ENCODE peak calls at places on chromosomes 5 and 9, in seven cellular contexts. F is thyroid gland, S is iPS DF 6.9, Z is upper lobe of left lung, B is small intestine, V is adrenal gland, C is ovary. G is an unnamed sample.

GRCh38 chr5:99929806-99930135 is 605.4 kb upstream of the FAM174A start:
- DNase-seq in V (no peak), Z (peak), S (no peak), F (no peak), B (no peak), C (no peak), G (no peak)

GRCh38 chr9:77156646-77157371 is 20.5 kb upstream of the VPS13A start:
- DNase-seq in B (peak), F (no peak), V (no peak), C (no peak), S (no peak), Z (no peak), G (no peak)

GRCh38 chr9:114385412-114386181 is 2.2 kb downstream of the AKNA start:
- DNase-seq in Z (no peak), F (peak), V (peak), S (no peak), C (peak), B (peak), G (peak)

GRCh38 chr5:65924366-65925093 is 1.8 kb upstream of the ERBIN start:
- DNase-seq in V (no peak), C (no peak), F (no peak), S (no peak), B (no peak), Z (no peak), G (no peak)

GRCh38 chr5:84393969-84394368 is 9.3 kb upstream of the EDIL3 start:
- DNase-seq in V (peak), Z (no peak), B (no peak), F (no peak), C (no peak), S (no peak), G (peak)

GRCh38 chr5:8685704-8686103 is 816.8 kb downstream of the MTRR start:
- DNase-seq in F (no peak), B (no peak), C (no peak), Z (no peak), S (peak), V (no peak), G (no peak)

GRCh38 chr5:31531543-31531887 is 378 bp downstream of the DROSHA start:
- DNase-seq in F (peak), Z (peak), V (peak), B (peak), S (no peak), C (peak), G (no peak)

GRCh38 chr5:1636981-1637638 is 113.3 kb upstream of the LPCAT1 start:
- DNase-seq in F (no peak), S (no peak), V (no peak), C (no peak), B (no peak), Z (peak), G (no peak)

GRCh38 chr9:33128570-33128969 is 38.6 kb downstream of the B4GALT1 start:
- DNase-seq in V (no peak), F (no peak), Z (no peak), C (no peak), S (no peak), B (no peak), G (no peak)

GRCh38 chr5:101431201-101431600 is 528.1 kb upstream of the ST8SIA4 start:
- DNase-seq in S (no peak), V (no peak), Z (no peak), F (no peak), B (no peak), C (no peak), G (no peak)

GRCh38 chr5:114266374-114266773 is 95.5 kb upstream of the KCNN2 start:
- DNase-seq in V (no peak), C (no peak), B (no peak), F (no peak), S (no peak), Z (no peak), G (no peak)

GRCh38 chr9:132647806-132648205 is 22.0 kb downstream of the DDX31 start:
- DNase-seq in Z (no peak), V (no peak), S (no peak), B (no peak), C (no peak), F (no peak), G (no peak)

GRCh38 chr5:160797020-160797419 is 55.0 kb downstream of the ATP10B start:
- DNase-seq in C (no peak), S (no peak), B (no peak), Z (no peak), V (no peak), F (no peak), G (no peak)

GRCh38 chr5:4832491-4832890 is 307.6 kb upstream of the ADAMTS16 start:
- DNase-seq in V (no peak), S (no peak), F (no peak), C (no peak), Z (no peak), B (no peak), G (no peak)

GRCh38 chr9:21831841-21832509 is 29.5 kb downstream of the MTAP start:
- DNase-seq in Z (no peak), B (no peak), S (no peak), V (no peak), F (no peak), C (no peak), G (peak)

GRCh38 chr9:68619056-68619455 is 78.4 kb upstream of the TMEM252 start:
- DNase-seq in C (no peak), Z (no peak), S (no peak), F (no peak), V (no peak), B (no peak), G (no peak)

GRCh38 chr9:68625559-68625958 is 79.5 kb upstream of the PIP5K1B start:
- DNase-seq in B (no peak), F (no peak), Z (no peak), S (no peak), C (no peak), V (no peak), G (no peak)

GRCh38 chr9:68614121-68614520 is 73.4 kb upstream of the TMEM252 start:
- DNase-seq in Z (no peak), F (no peak), V (no peak), C (no peak), S (no peak), B (no peak), G (no peak)

DNA sequence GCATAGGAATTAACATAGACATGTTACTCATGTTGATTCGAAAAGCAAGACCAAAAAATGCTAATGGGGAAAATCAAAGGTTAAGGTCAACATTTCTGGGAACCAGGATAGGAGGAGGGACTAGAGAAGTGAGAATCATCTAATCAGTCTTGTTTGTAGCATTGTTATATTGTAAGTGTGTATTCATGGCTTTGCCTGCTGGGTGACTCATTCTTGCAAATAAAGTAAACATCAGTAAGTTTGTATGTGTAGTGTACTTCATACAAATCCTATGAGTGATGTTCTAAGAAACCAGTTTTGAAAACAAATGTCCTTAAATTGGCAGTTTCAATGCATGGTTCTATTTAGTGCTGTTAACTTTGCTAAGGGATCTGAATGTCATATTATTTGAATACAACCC is 79.0 kb upstream of the TMEM252 start:
- DNase-seq in V (no peak), C (no peak), S (no peak), B (no peak), Z (no peak), F (no peak), G (no peak)
- H3K27ac ChIP-seq in V (no peak), C (no peak), S (no peak), B (no peak), Z (no peak), F (no peak), G (no peak)

GRCh38 chr9:119184265-119184936 is 184.8 kb downstream of the BRINP1 start:
- DNase-seq in C (no peak), B (no peak), V (no peak), S (no peak), Z (no peak), F (no peak), G (no peak)
- H3K27ac ChIP-seq in C (no peak), B (no peak), V (no peak), S (no peak), Z (no peak), F (no peak), G (no peak)

DNA sequence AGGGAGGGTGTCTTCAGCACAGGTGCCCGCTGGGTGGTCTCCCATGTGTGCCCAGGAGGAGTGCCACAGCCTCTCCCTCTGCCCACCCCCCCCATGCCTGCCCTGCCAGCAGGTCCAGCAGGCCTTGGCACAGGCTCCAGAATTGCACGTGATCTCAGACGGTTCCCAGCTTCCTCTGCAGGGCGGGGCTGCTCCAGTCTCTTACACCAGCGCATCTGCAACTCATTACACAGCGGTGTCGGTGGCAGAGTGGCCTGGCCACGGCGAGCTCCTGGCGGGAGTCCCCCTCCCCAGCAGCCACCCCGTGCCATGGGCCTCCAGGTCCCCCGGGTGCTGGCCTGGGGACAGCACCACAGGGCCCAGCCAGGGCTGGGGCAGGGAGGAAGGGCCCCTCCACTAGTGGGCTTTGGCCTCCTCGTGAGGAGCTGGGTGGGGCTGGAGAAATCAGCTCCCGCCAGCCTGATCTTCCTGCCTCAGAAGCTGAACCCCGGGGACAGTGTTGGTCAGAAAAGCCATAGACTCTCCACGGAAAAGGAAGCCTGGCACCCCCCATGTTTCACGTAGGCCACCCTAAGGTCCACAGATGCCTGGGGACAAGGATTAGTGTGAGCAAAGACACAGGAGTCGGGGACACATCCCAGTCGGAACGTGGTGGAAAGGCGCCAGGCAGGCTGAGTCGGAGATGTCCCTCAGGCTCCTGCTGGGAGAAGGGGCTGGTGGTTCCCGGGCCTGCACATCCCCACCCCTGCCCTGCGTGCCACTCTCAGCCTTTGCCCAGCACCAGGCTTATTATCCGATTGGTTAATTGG is 40.2 kb downstream of the RXRA start:
- DNase-seq in C (peak), F (peak), Z (peak), V (peak), S (no peak), B (peak), G (no peak)
- H3K27ac ChIP-seq in C (peak), F (peak), Z (peak), V (peak), S (no peak), B (peak), G (peak)

DNA sequence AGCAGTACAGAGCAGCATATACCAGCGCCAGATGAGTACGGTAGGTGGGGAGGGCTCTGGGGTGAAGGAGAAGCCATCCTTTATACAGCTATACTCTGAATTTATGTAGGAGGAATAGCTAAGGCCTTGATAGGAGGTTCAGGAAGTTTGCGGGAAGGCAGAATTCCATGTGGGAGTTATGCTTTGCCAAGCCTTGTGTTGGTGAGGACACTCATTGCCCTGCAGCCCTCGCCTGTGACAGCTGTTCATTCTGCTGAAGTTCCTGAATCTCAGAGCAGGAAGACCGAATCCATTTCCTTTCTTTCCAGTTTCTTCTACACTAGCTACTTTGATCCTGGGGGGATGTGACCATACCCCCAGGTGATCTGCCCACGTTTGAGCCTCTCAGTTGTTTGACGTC is 7.7 kb downstream of the MFAP3 start:
- DNase-seq in V (no peak), C (no peak), Z (no peak), S (no peak), B (no peak), F (no peak), G (no peak)
- H3K27ac ChIP-seq in V (no peak), C (no peak), Z (no peak), S (no peak), B (no peak), F (no peak), G (no peak)

DNA sequence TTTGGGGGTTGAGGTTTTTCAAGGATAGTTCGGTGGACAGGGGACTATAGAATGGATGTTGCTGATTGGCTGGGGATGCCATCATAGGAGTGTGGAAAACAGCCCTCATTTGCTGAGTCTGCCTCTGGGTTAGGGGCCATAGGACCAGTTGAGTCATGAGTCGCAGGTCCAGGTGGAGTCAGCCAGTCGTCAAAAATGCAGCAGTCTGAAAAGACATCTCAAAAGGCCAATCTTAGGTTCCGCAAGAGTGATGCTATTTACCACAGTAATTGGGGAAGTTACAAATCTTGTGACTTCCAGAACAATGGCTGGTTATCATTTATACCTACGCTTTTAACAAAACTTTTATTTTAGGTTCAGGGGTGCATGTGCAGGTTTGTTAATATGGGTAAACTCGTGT is 276.0 kb upstream of the DMRT1 start:
- DNase-seq in S (no peak), V (no peak), Z (no peak), B (no peak), F (no peak), C (no peak), G (no peak)
- H3K27ac ChIP-seq in S (no peak), V (no peak), Z (no peak), B (no peak), F (no peak), C (no peak), G (no peak)

GRCh38 chr5:133599600-133599999 is 12.7 kb downstream of the FSTL4 start:
- DNase-seq in S (no peak), B (no peak), Z (no peak), F (no peak), V (no peak), C (no peak), G (no peak)

GRCh38 chr5:133595465-133595864 is 16.9 kb downstream of the FSTL4 start:
- DNase-seq in C (no peak), F (no peak), Z (no peak), V (no peak), S (no peak), B (no peak), G (no peak)

GRCh38 chr5:133599044-133599443 is 13.3 kb downstream of the FSTL4 start:
- DNase-seq in S (no peak), F (no peak), C (no peak), Z (no peak), B (no peak), V (no peak), G (no peak)

GRCh38 chr5:133596049-133596448 is 16.3 kb downstream of the FSTL4 start:
- DNase-seq in B (no peak), S (no peak), V (no peak), Z (no peak), F (no peak), C (no peak), G (no peak)
- H3K27ac ChIP-seq in B (no peak), S (no peak), V (no peak), Z (no peak), F (no peak), C (no peak), G (no peak)

GRCh38 chr9:124011460-124012301 is at the start of gene LHX2:
- DNase-seq in S (no peak), V (peak), B (peak), C (no peak), Z (peak), F (peak), G (no peak)

GRCh38 chr9:124008855-124009834 is 2.4 kb upstream of the LHX2 start:
- DNase-seq in C (no peak), B (no peak), F (no peak), V (no peak), S (no peak), Z (peak), G (no peak)

GRCh38 chr9:124009835-124010226 is 1.7 kb upstream of the LHX2 start:
- DNase-seq in F (no peak), S (no peak), V (no peak), Z (no peak), B (no peak), C (no peak), G (no peak)

GRCh38 chr9:124010303-124010664 is 1.3 kb upstream of the LHX2 start:
- DNase-seq in B (no peak), Z (no peak), C (no peak), V (no peak), F (no peak), S (no peak), G (no peak)

GRCh38 chr9:124010665-124011321 is 775 bp upstream of the LHX2 start:
- DNase-seq in F (no peak), B (no peak), S (no peak), C (no peak), Z (peak), V (no peak), G (no peak)
- H3K27ac ChIP-seq in F (no peak), B (no peak), S (no peak), C (no peak), Z (no peak), V (no peak), G (no peak)

G was measured in epithelial cell of prostate.